ENCODE peak calls at places on chromosomes 16 and 17, in six cellular contexts. D is fibroblast of the aortic adventitia; U is effector memory CD4-positive, alpha-beta T cell; E is ovary; K is hepatocyte; R is astrocyte of the spinal cord. X is an unnamed sample.

GRCh38 chr17:72372185-72372584 is 251.4 kb downstream of the SOX9 start:
- DNase-seq in U (no peak), K (no peak), R (peak; percentile 29), D (no peak), E (no peak), X (no peak)

GRCh38 chr16:77585852-77586251 is 136.5 kb upstream of the NUDT7 start:
- DNase-seq in E (no peak), D (peak; percentile 51), U (no peak), R (peak; percentile 96), K (no peak), X (no peak)

GRCh38 chr17:77392376-77393273 is 251.9 kb downstream of the SEC14L1 start:
- DNase-seq in D (peak; percentile 74), E (peak; percentile 80), K (peak; percentile 89), R (no peak), U (no peak), X (peak; percentile 88)

GRCh38 chr17:61694095-61694494 is 103.1 kb upstream of the NACA2 start:
- DNase-seq in U (no peak), K (no peak), E (no peak), D (no peak), R (no peak), X (no peak)

GRCh38 chr17:41967141-41967920 is 736 bp downstream of the CNP start:
- DNase-seq in E (peak; percentile 44), U (peak; percentile 9), D (peak; percentile 15), R (no peak), K (no peak), X (peak; percentile 39)

GRCh38 chr16:9225527-9226316 is 134.3 kb downstream of the HAPSTR1 start:
- DNase-seq in E (no peak), K (peak; percentile 11), U (no peak), R (no peak), D (no peak), X (peak; percentile 90)

GRCh38 chr17:70636517-70637133 is 467.3 kb downstream of the KCNJ2 start:
- DNase-seq in E (no peak), R (peak; percentile 58), D (peak; percentile 59), U (no peak), K (peak; percentile 58), X (no peak)

GRCh38 chr16:67206129-67206837 is 7.4 kb downstream of the ELMO3 start:
- DNase-seq in D (no peak), U (no peak), E (no peak), R (no peak), K (no peak), X (no peak)

GRCh38 chr17:17313350-17313991 is 10.3 kb downstream of the NT5M start:
- DNase-seq in K (peak; percentile 77), E (no peak), D (no peak), U (peak; percentile 57), R (no peak), X (peak; percentile 82)

GRCh38 chr17:45020354-45021138 is 30.9 kb downstream of the DCAKD start:
- DNase-seq in R (peak; percentile 53), K (no peak), U (no peak), E (peak; percentile 57), D (peak; percentile 16), X (peak; percentile 76)

GRCh38 chr17:72370819-72371218 is 250.0 kb downstream of the SOX9 start:
- DNase-seq in D (peak; percentile 74), E (no peak), K (no peak), R (peak; percentile 73), U (no peak), X (no peak)

GRCh38 chr17:66353937-66354401 is 51.6 kb downstream of the PRKCA start:
- DNase-seq in K (no peak), R (peak; percentile 80), D (peak; percentile 82), E (no peak), U (no peak), X (no peak)

GRCh38 chr16:85998178-85998867 is 99.4 kb downstream of the IRF8 start:
- DNase-seq in K (no peak), R (no peak), D (no peak), E (no peak), U (no peak), X (no peak)

GRCh38 chr17:75764711-75765421 is at the start of gene GALK1:
- DNase-seq in K (peak; percentile 89), U (peak; percentile 53), E (peak; percentile 77), D (peak; percentile 55), R (peak; percentile 53), X (peak; percentile 75)

GRCh38 chr16:75535901-75536300 is at the start of gene CHST5:
- DNase-seq in K (no peak), E (no peak), U (no peak), D (no peak), R (no peak), X (no peak)

GRCh38 chr16:47320546-47321315 is 140.1 kb downstream of the ITFG1 start:
- DNase-seq in U (no peak), E (no peak), K (no peak), R (no peak), D (peak; percentile 7), X (no peak)

GRCh38 chr17:59633658-59634359 is 14.1 kb downstream of the CLTC start:
- DNase-seq in U (no peak), D (no peak), K (no peak), E (no peak), R (no peak), X (no peak)

GRCh38 chr16:86809458-86809955 is 231.2 kb downstream of the FOXL1 start:
- DNase-seq in K (no peak), R (peak; percentile 94), D (peak; percentile 78), U (no peak), E (no peak), X (no peak)

GRCh38 chr17:6328279-6328678 is 106.6 kb downstream of the AIPL1 start:
- DNase-seq in E (no peak), D (no peak), R (no peak), K (no peak), U (no peak), X (no peak)

GRCh38 chr16:85935957-85936760 is 37.2 kb downstream of the IRF8 start:
- DNase-seq in K (no peak), R (no peak), D (no peak), U (peak; percentile 48), E (no peak), X (no peak)

GRCh38 chr17:82630212-82630611 is 18.0 kb downstream of the WDR45B start:
- DNase-seq in U (no peak), E (no peak), R (no peak), K (no peak), D (no peak), X (no peak)

GRCh38 chr16:77745972-77746371 is 23.7 kb downstream of the NUDT7 start:
- DNase-seq in K (no peak), R (no peak), E (no peak), D (peak; percentile 3), U (no peak), X (no peak)

GRCh38 chr16:20611350-20611902 is 35.3 kb upstream of the ACSM2B start:
- DNase-seq in E (no peak), D (no peak), U (no peak), K (no peak), R (no peak), X (peak; percentile 19)

GRCh38 chr17:66724581-66725341 is 110.2 kb upstream of the CACNG5 start:
- DNase-seq in R (peak; percentile 86), U (no peak), K (peak; percentile 33), D (peak; percentile 95), E (no peak), X (no peak)

GRCh38 chr16:84065536-84066132 is 23.0 kb upstream of the SLC38A8 start:
- DNase-seq in K (peak; percentile 74), E (no peak), D (peak; percentile 72), U (no peak), R (peak; percentile 64), X (peak; percentile 46)

GRCh38 chr17:16491131-16491702 is 776 bp downstream of the LRRC75A start:
- DNase-seq in R (no peak), D (no peak), K (peak; percentile 58), E (no peak), U (no peak), X (no peak)

GRCh38 chr17:50219345-50219744 is 17.9 kb upstream of the COL1A1 start:
- DNase-seq in R (peak; percentile 98), U (no peak), K (peak; percentile 23), E (no peak), D (peak; percentile 88), X (no peak)

GRCh38 chr17:50218071-50218759 is 16.8 kb upstream of the COL1A1 start:
- DNase-seq in U (no peak), D (peak; percentile 74), E (no peak), R (peak; percentile 68), K (no peak), X (no peak)

GRCh38 chr17:50220811-50221210 is 19.4 kb upstream of the COL1A1 start:
- DNase-seq in D (no peak), K (no peak), U (no peak), R (no peak), E (peak; percentile 52), X (no peak)

GRCh38 chr17:50218771-50219315 is 17.4 kb upstream of the COL1A1 start:
- DNase-seq in K (peak; percentile 8), E (no peak), R (peak; percentile 99), U (no peak), D (peak; percentile 97), X (no peak)

GRCh38 chr17:50219939-50220465 is 18.6 kb upstream of the COL1A1 start:
- DNase-seq in U (no peak), R (peak; percentile 83), E (no peak), K (peak; percentile 61), D (peak; percentile 91), X (no peak)
- H3K4me3 ChIP-seq in U (no peak overlapping the region), R (peak overlapping the region; percentile 0), E (no peak overlapping the region), K (no peak overlapping the region), D (peak overlapping the region; percentile 47), X (no peak overlapping the region)

DNA sequence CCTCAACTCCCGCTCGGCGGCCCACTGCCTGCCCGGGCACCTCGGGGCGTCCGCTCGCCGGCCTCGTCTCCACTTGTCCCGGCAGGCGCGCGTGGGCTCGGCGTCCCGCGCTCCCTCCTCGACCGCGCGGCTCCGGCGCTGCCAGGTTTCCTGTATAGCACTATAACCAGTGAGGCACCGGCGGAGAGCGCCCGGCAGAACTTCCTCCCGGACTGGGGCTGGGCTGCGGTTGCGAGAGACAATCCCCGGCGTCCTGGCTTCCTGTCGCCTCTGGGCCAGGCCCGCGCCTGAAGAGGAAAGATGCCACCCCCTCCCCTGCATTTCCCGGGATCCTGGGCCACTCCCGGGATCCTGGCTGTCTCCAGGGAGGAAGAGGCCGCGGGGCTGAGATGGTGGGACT is 119.3 kb upstream of the SMURF2 start:
- DNase-seq in U (peak; percentile 30), D (no peak), K (peak; percentile 51), E (peak; percentile 34), R (no peak), X (no peak)
- H3K4me3 ChIP-seq in U (peak overlapping the region; percentile 78), D (no peak overlapping the region), K (no peak overlapping the region), E (peak overlapping the region; percentile 11), R (no peak overlapping the region), X (no peak overlapping the region)

DNA sequence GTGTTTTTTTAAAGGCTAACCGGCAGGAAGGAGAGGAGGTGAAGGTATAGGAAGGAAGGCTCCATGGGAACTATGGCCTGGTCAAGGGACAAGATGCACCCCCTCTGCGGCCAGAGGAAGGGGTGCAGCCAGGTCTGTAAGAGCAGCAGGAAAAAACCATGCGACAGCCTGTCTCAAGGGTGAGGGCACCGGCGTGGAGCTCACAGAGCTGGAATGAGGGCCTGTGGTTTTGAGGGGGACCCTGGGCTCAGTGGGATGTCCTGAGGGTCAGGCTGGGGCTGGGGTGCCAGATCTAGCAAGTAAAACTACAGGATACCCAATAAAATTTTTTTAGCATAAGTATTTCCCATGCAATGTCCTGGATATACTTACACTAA is 539 bp upstream of the MLST8 start:
- DNase-seq in R (no peak), E (no peak), D (no peak), U (no peak), K (no peak), X (no peak)
- H3K4me3 ChIP-seq in R (peak overlapping the region; percentile 80), E (peak overlapping the region; percentile 93), D (peak overlapping the region; percentile 93), U (peak overlapping the region; percentile 96), K (peak overlapping the region; percentile 97), X (peak overlapping the region; percentile 73)

DNA sequence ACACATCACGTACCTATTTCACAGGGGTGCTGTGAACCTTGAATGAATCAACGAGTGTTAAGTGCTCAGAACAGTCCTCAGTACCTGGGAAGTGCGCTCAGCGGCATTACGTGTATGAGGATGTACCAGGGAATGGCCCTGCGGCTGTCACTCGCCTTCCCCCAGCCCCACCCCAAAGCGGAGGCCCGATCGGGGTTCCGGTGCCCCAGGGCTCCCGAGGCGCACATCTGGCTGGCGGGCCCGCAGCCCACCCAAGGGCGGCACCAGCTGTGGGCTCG is 17.6 kb downstream of the ZNF423 start:
- DNase-seq in K (no peak), E (no peak), U (no peak), D (no peak), R (no peak), X (no peak)
- H3K4me3 ChIP-seq in K (no peak overlapping the region), E (peak overlapping the region; percentile 25), U (no peak overlapping the region), D (no peak overlapping the region), R (no peak overlapping the region), X (no peak overlapping the region)